ENCODE peak calls at places on chromosomes 11 and 22, in seven cellular contexts. C, Q, Y, N, O, D and B are unnamed samples.

GRCh38 chr11:8266246-8267241 is 2.9 kb upstream of the LMO1 start:
- DNase-seq in C (no peak), Q (no peak), Y (no peak), N (no peak), O (no peak), D (no peak), B (no peak)

GRCh38 chr11:11787305-11788066 is 54.3 kb upstream of the USP47 start:
- DNase-seq in C (peak; percentile 17), Q (peak; percentile 70), Y (peak; percentile 63), N (peak; percentile 62), O (peak; percentile 44), D (peak; percentile 54), B (peak; percentile 53)

GRCh38 chr11:67272327-67273259 is 6.3 kb downstream of the GRK2 start:
- DNase-seq in C (no peak), Q (no peak), Y (no peak), N (no peak), O (no peak), D (no peak), B (no peak)

GRCh38 chr22:19897726-19898515 is 43.2 kb upstream of the GNB1L start:
- DNase-seq in C (no peak), Q (no peak), Y (no peak), N (no peak), O (no peak), D (no peak), B (no peak)

GRCh38 chr11:134244593-134244992 is 8.6 kb downstream of the THYN1 start:
- DNase-seq in C (no peak), Q (no peak), Y (no peak), N (no peak), O (no peak), D (peak; percentile 39), B (peak; percentile 19)

GRCh38 chr22:46074771-46075551 is 75.4 kb upstream of the PPARA start:
- DNase-seq in C (no peak), Q (peak; percentile 48), Y (no peak), N (no peak), O (no peak), D (no peak), B (no peak)

GRCh38 chr11:131481317-131481716 is 110.9 kb downstream of the NTM start:
- DNase-seq in C (no peak), Q (no peak), Y (no peak), N (no peak), O (no peak), D (no peak), B (no peak)

GRCh38 chr11:62614275-62614674 is 1.2 kb downstream of the ROM1 start:
- DNase-seq in C (no peak), Q (no peak), Y (peak; percentile 56), N (no peak), O (no peak), D (no peak), B (no peak)

GRCh38 chr11:128857341-128857740 is 9.8 kb downstream of the KCNJ1 start:
- DNase-seq in C (no peak), Q (no peak), Y (no peak), N (no peak), O (no peak), D (no peak), B (no peak)

GRCh38 chr11:14393889-14394288 is 34.9 kb upstream of the RRAS2 start:
- DNase-seq in C (no peak), Q (no peak), Y (no peak), N (no peak), O (no peak), D (no peak), B (no peak)

GRCh38 chr11:116082256-116082655 is 578.0 kb upstream of the CADM1 start:
- DNase-seq in C (no peak), Q (no peak), Y (no peak), N (no peak), O (no peak), D (no peak), B (no peak)

GRCh38 chr11:75635009-75635909 is 33.6 kb downstream of the MAP6 start:
- DNase-seq in C (peak; percentile 34), Q (no peak), Y (no peak), N (peak; percentile 38), O (peak; percentile 75), D (no peak), B (peak; percentile 53)

GRCh38 chr11:10519630-10520029 is 21.4 kb downstream of the RNF141 start:
- DNase-seq in C (no peak), Q (no peak), Y (no peak), N (no peak), O (no peak), D (no peak), B (no peak)

GRCh38 chr11:36346562-36347383 is 50.7 kb downstream of the PRR5L start:
- DNase-seq in C (no peak), Q (no peak), Y (no peak), N (no peak), O (no peak), D (no peak), B (no peak)

GRCh38 chr11:126152586-126152985 is 58.9 kb downstream of the RPUSD4 start:
- DNase-seq in C (no peak), Q (no peak), Y (no peak), N (no peak), O (no peak), D (no peak), B (peak; percentile 71)

GRCh38 chr11:130428692-130429681 is 578 bp upstream of the ADAMTS8 start:
- DNase-seq in C (no peak), Q (no peak), Y (no peak), N (no peak), O (no peak), D (no peak), B (no peak)

GRCh38 chr11:123568367-123568870 is 86.0 kb downstream of the SCN3B start:
- DNase-seq in C (no peak), Q (no peak), Y (no peak), N (no peak), O (no peak), D (no peak), B (no peak)

GRCh38 chr11:85949798-85950197 is 94.6 kb downstream of the CCDC83 start:
- DNase-seq in C (no peak), Q (no peak), Y (no peak), N (no peak), O (no peak), D (no peak), B (no peak)

GRCh38 chr22:35538801-35539321 is 1.8 kb upstream of the RASD2 start:
- DNase-seq in C (no peak), Q (peak; percentile 65), Y (peak; percentile 9), N (no peak), O (no peak), D (peak; percentile 53), B (no peak)

GRCh38 chr22:40425082-40425481 is 54.7 kb downstream of the SGSM3 start:
- DNase-seq in C (no peak), Q (no peak), Y (no peak), N (no peak), O (no peak), D (no peak), B (no peak)

GRCh38 chr22:41230399-41230785 is 10.3 kb downstream of the CHADL start:
- DNase-seq in C (no peak), Q (no peak), Y (no peak), N (no peak), O (no peak), D (no peak), B (no peak)

GRCh38 chr22:38613588-38613987 is 42.6 kb downstream of the FAM227A start:
- DNase-seq in C (no peak), Q (no peak), Y (no peak), N (no peak), O (no peak), D (no peak), B (no peak)

GRCh38 chr11:116226731-116227130 is 546.1 kb downstream of the BUD13 start:
- DNase-seq in C (no peak), Q (no peak), Y (no peak), N (no peak), O (no peak), D (no peak), B (no peak)

GRCh38 chr11:1017269-1018005 is 19.1 kb downstream of the MUC6 start:
- DNase-seq in C (no peak), Q (peak; percentile 57), Y (no peak), N (no peak), O (no peak), D (no peak), B (peak; percentile 38)

GRCh38 chr11:1153951-1154487 is 3.7 kb upstream of the MUC5AC start:
- DNase-seq in C (no peak), Q (peak; percentile 54), Y (no peak), N (no peak), O (no peak), D (peak; percentile 24), B (peak; percentile 95)

GRCh38 chr11:117045196-117045595 is 53.0 kb downstream of the SIK3 start:
- DNase-seq in C (no peak), Q (no peak), Y (no peak), N (peak; percentile 40), O (no peak), D (no peak), B (peak; percentile 83)

GRCh38 chr11:33642461-33643166 is 58.0 kb downstream of the C11orf91 start:
- DNase-seq in C (no peak), Q (no peak), Y (no peak), N (no peak), O (no peak), D (no peak), B (no peak)

GRCh38 chr11:36818410-36818809 is 220.4 kb upstream of the RAG2 start:
- DNase-seq in C (no peak), Q (no peak), Y (no peak), N (no peak), O (no peak), D (peak; percentile 6), B (no peak)

GRCh38 chr11:119356349-119357031 is 10.0 kb upstream of the MFRP start:
- DNase-seq in C (no peak), Q (peak; percentile 77), Y (peak; percentile 45), N (no peak), O (peak; percentile 36), D (peak; percentile 92), B (peak; percentile 61)

GRCh38 chr11:11086979-11087378 is 229.1 kb upstream of the ZBED5 start:
- DNase-seq in C (no peak), Q (no peak), Y (no peak), N (no peak), O (no peak), D (no peak), B (no peak)

GRCh38 chr22:45228401-45228754 is 12.3 kb downstream of the KIAA0930 start:
- DNase-seq in C (no peak), Q (no peak), Y (no peak), N (no peak), O (no peak), D (no peak), B (no peak)

GRCh38 chr11:18394928-18395734 is 768 bp downstream of the LDHA start:
- DNase-seq in C (peak; percentile 48), Q (no peak), Y (no peak), N (peak; percentile 59), O (peak; percentile 11), D (no peak), B (no peak)

GRCh38 chr11:128194226-128194625 is 393.1 kb downstream of the ETS1 start:
- DNase-seq in C (no peak), Q (no peak), Y (no peak), N (no peak), O (no peak), D (no peak), B (peak; percentile 96)

GRCh38 chr11:121336279-121336947 is 43.8 kb downstream of the SC5D start:
- DNase-seq in C (no peak), Q (no peak), Y (no peak), N (no peak), O (no peak), D (no peak), B (no peak)

GRCh38 chr22:29143848-29144785 is 61.6 kb upstream of the EMID1 start:
- DNase-seq in C (no peak), Q (no peak), Y (no peak), N (peak; percentile 73), O (peak; percentile 43), D (no peak), B (no peak)

GRCh38 chr22:44003016-44003775 is 20.9 kb upstream of the PARVB start:
- DNase-seq in C (no peak), Q (no peak), Y (no peak), N (no peak), O (no peak), D (no peak), B (no peak)

GRCh38 chr11:24271798-24272197 is 225.1 kb upstream of the LUZP2 start:
- DNase-seq in C (no peak), Q (no peak), Y (no peak), N (no peak), O (no peak), D (no peak), B (no peak)

GRCh38 chr11:134632347-134633119 is 220.5 kb upstream of the B3GAT1 start:
- DNase-seq in C (no peak), Q (peak; percentile 27), Y (no peak), N (no peak), O (no peak), D (no peak), B (no peak)